ENCODE peak calls at places on chromosomes 16 and 17, in six cellular contexts. Q is WTC11, G is HEK293T, N is HuH-7.5, M is fibroblast of villous mesenchyme, L is hypothalamus. Z is an unnamed sample.

GRCh38 chr16:58506241-58507194 is 6.6 kb downstream of the NDRG4 start:
- DNase-seq in Q (no peak), G (no peak), N (no peak), M (no peak), L (no peak), Z (no peak)

GRCh38 chr17:57834146-57834741 is 15.6 kb downstream of the MRPS23 start:
- DNase-seq in Q (peak), G (no peak), N (no peak), M (no peak), L (peak), Z (no peak)

GRCh38 chr17:77320501-77321256 is 179.9 kb downstream of the SEC14L1 start:
- DNase-seq in Q (peak), G (no peak), N (no peak), M (peak), L (no peak), Z (no peak)

GRCh38 chr16:49623501-49624266 is 232.2 kb downstream of the ZNF423 start:
- DNase-seq in Q (no peak), G (no peak), N (no peak), M (no peak), L (no peak), Z (no peak)

GRCh38 chr16:30095166-30096078 is 591 bp downstream of the YPEL3 start:
- DNase-seq in Q (no peak), G (no peak), N (no peak), M (no peak), L (no peak), Z (no peak)

GRCh38 chr16:47877166-47877565 is 278.6 kb downstream of the ABCC12 start:
- DNase-seq in Q (no peak), G (no peak), N (no peak), M (no peak), L (no peak), Z (no peak)

GRCh38 chr16:85687651-85688471 is 893 bp downstream of the GINS2 start:
- DNase-seq in Q (no peak), G (no peak), N (no peak), M (no peak), L (no peak), Z (no peak)

GRCh38 chr16:60166111-60166510 is 1432.0 kb upstream of the GOT2 start:
- DNase-seq in Q (no peak), G (no peak), N (no peak), M (no peak), L (no peak), Z (no peak)

GRCh38 chr16:49608801-49609200 is 235.2 kb downstream of the C16orf78 start:
- DNase-seq in Q (no peak), G (no peak), N (no peak), M (peak), L (no peak), Z (peak)

GRCh38 chr17:68513932-68514331 is 1.7 kb downstream of the PRKAR1A start:
- DNase-seq in Q (no peak), G (no peak), N (no peak), M (peak), L (no peak), Z (no peak)

GRCh38 chr17:37088459-37088858 is 139.7 kb downstream of the AATF start:
- DNase-seq in Q (no peak), G (no peak), N (no peak), M (no peak), L (no peak), Z (no peak)

GRCh38 chr16:57959804-57960203 is 11.1 kb downstream of the CNGB1 start:
- DNase-seq in Q (no peak), G (no peak), N (no peak), M (no peak), L (no peak), Z (no peak)

GRCh38 chr17:48149174-48150106 is 41.9 kb downstream of the SNX11 start:
- DNase-seq in Q (peak), G (peak), N (no peak), M (peak), L (no peak), Z (no peak)

GRCh38 chr17:15289285-15290185 is 24.4 kb upstream of the PMP22 start:
- DNase-seq in Q (no peak), G (no peak), N (no peak), M (peak), L (no peak), Z (no peak)

GRCh38 chr17:52297230-52298010 is 138.9 kb upstream of the CA10 start:
- DNase-seq in Q (no peak), G (peak), N (no peak), M (no peak), L (no peak), Z (no peak)

GRCh38 chr16:85903576-85903975 is 4.6 kb downstream of the IRF8 start:
- DNase-seq in Q (no peak), G (no peak), N (no peak), M (no peak), L (no peak), Z (no peak)

GRCh38 chr16:83631006-83631405 is 176.8 kb upstream of the HSBP1 start:
- DNase-seq in Q (no peak), G (no peak), N (no peak), M (peak), L (no peak), Z (no peak)

GRCh38 chr17:82830249-82830661 is 9.6 kb downstream of the ZNF750 start:
- DNase-seq in Q (no peak), G (no peak), N (no peak), M (peak), L (no peak), Z (no peak)

GRCh38 chr16:49822649-49823370 is 33.1 kb downstream of the ZNF423 start:
- DNase-seq in Q (no peak), G (no peak), N (no peak), M (no peak), L (no peak), Z (no peak)

GRCh38 chr17:81426676-81427445 is 31.6 kb downstream of the BAHCC1 start:
- DNase-seq in Q (no peak), G (no peak), N (no peak), M (no peak), L (no peak), Z (no peak)

GRCh38 chr17:40949406-40949805 is 12.0 kb upstream of the KRT23 start:
- DNase-seq in Q (no peak), G (no peak), N (no peak), M (no peak), L (no peak), Z (no peak)

GRCh38 chr17:19407601-19408380 is 3.2 kb upstream of the RNF112 start:
- DNase-seq in Q (no peak), G (no peak), N (no peak), M (no peak), L (no peak), Z (no peak)

GRCh38 chr16:67613808-67614207 is 31.1 kb upstream of the CARMIL2 start:
- DNase-seq in Q (peak), G (no peak), N (no peak), M (no peak), L (no peak), Z (no peak)

GRCh38 chr16:30956601-30957455 is 726 bp upstream of the SETD1A start:
- DNase-seq in Q (peak), G (peak), N (peak), M (peak), L (peak), Z (no peak)

GRCh38 chr17:28545141-28545503 is 7.3 kb downstream of the UNC119 start:
- DNase-seq in Q (no peak), G (no peak), N (no peak), M (no peak), L (no peak), Z (no peak)

GRCh38 chr16:28494141-28494851 is at the start of gene APOBR:
- DNase-seq in Q (no peak), G (no peak), N (no peak), M (no peak), L (no peak), Z (no peak)

GRCh38 chr16:87233928-87234327 is 83.3 kb downstream of the C16orf95 start:
- DNase-seq in Q (peak), G (no peak), N (no peak), M (peak), L (no peak), Z (no peak)

GRCh38 chr16:2148714-2149629 is 547 bp downstream of the RAB26 start:
- DNase-seq in Q (no peak), G (no peak), N (no peak), M (no peak), L (no peak), Z (no peak)

GRCh38 chr17:8185580-8186445 is 4.2 kb downstream of the BORCS6 start:
- DNase-seq in Q (peak), G (peak), N (no peak), M (peak), L (peak), Z (no peak)

GRCh38 chr17:31591924-31592323 is 200.4 kb downstream of the RAB11FIP4 start:
- DNase-seq in Q (no peak), G (no peak), N (no peak), M (no peak), L (no peak), Z (no peak)

GRCh38 chr17:40559016-40559853 is 6.0 kb downstream of the CCR7 start:
- DNase-seq in Q (peak), G (no peak), N (no peak), M (peak), L (no peak), Z (no peak)

GRCh38 chr16:20902426-20902825 is 1.9 kb downstream of the LYRM1 start:
- DNase-seq in Q (no peak), G (no peak), N (no peak), M (no peak), L (no peak), Z (no peak)